ENCODE peak calls at places on chromosomes 7 and 10, in nine cellular contexts. G, U, W, T, I, A, H, B and M are unnamed samples.

GRCh38 chr7:137590686-137591255 is 247.2 kb upstream of the PTN start:
- DNase-seq in G (no peak), U (no peak), W (no peak), T (no peak), I (no peak), A (peak), H (no peak), B (no peak), M (no peak)

GRCh38 chr7:55130554-55131198 is 111.9 kb downstream of the EGFR start:
- DNase-seq in G (peak), U (no peak), W (no peak), T (peak), I (no peak), A (no peak), H (no peak), B (no peak), M (no peak)

GRCh38 chr7:163971-164881 is 28.1 kb upstream of the FAM20C start:
- DNase-seq in G (no peak), U (no peak), W (no peak), T (no peak), I (no peak), A (no peak), H (no peak), B (no peak), M (no peak)

GRCh38 chr10:58010076-58010475 is 257.6 kb downstream of the IPMK start:
- DNase-seq in G (no peak), U (no peak), W (no peak), T (no peak), I (no peak), A (no peak), H (peak), B (peak), M (no peak)

GRCh38 chr7:140176271-140176701 is 497 bp downstream of the KDM7A start:
- DNase-seq in G (no peak), U (no peak), W (no peak), T (no peak), I (no peak), A (no peak), H (no peak), B (no peak), M (no peak)

GRCh38 chr10:110045772-110046171 is 38.0 kb downstream of the ADD3 start:
- DNase-seq in G (no peak), U (no peak), W (no peak), T (no peak), I (no peak), A (no peak), H (no peak), B (no peak), M (no peak)

GRCh38 chr7:121960678-121961461 is 87.9 kb downstream of the PTPRZ1 start:
- DNase-seq in G (peak), U (no peak), W (no peak), T (no peak), I (peak), A (peak), H (no peak), B (peak), M (no peak)

GRCh38 chr10:30059209-30060107 is at the start of gene JCAD:
- DNase-seq in G (no peak), U (peak), W (peak), T (peak), I (peak), A (peak), H (no peak), B (peak), M (peak)

GRCh38 chr10:178208-178607 is 43.0 kb downstream of the ZMYND11 start:
- DNase-seq in G (no peak), U (no peak), W (no peak), T (no peak), I (peak), A (no peak), H (peak), B (no peak), M (no peak)

GRCh38 chr10:87635498-87636312 is 24.0 kb upstream of the PAPSS2 start:
- DNase-seq in G (peak), U (no peak), W (no peak), T (no peak), I (peak), A (no peak), H (peak), B (no peak), M (no peak)

GRCh38 chr10:44383749-44384600 is 922 bp downstream of the CXCL12 start:
- DNase-seq in G (no peak), U (no peak), W (no peak), T (no peak), I (no peak), A (peak), H (peak), B (no peak), M (no peak)

GRCh38 chr7:2180081-2180480 is 52.7 kb downstream of the MAD1L1 start:
- DNase-seq in G (no peak), U (no peak), W (no peak), T (no peak), I (no peak), A (peak), H (no peak), B (no peak), M (no peak)

GRCh38 chr10:59382831-59383295 is 20.5 kb upstream of the FAM13C start:
- DNase-seq in G (peak), U (no peak), W (no peak), T (no peak), I (no peak), A (no peak), H (no peak), B (no peak), M (no peak)

GRCh38 chr7:102425639-102426267 is 7.6 kb upstream of the ORAI2 start:
- DNase-seq in G (no peak), U (peak), W (peak), T (peak), I (no peak), A (peak), H (peak), B (peak), M (peak)

GRCh38 chr10:59176241-59177030 is at the start of gene PHYHIPL:
- DNase-seq in G (no peak), U (peak), W (peak), T (no peak), I (no peak), A (peak), H (peak), B (peak), M (no peak)

GRCh38 chr7:128879939-128880746 is 17.5 kb downstream of the ATP6V1F start:
- DNase-seq in G (no peak), U (peak), W (peak), T (peak), I (peak), A (peak), H (no peak), B (peak), M (no peak)

GRCh38 chr7:121330053-121330833 is 1.4 kb downstream of the WNT16 start:
- DNase-seq in G (no peak), U (peak), W (no peak), T (no peak), I (no peak), A (peak), H (no peak), B (peak), M (peak)

GRCh38 chr7:28793383-28793782 is 164.7 kb downstream of the TRIL start:
- DNase-seq in G (no peak), U (no peak), W (no peak), T (no peak), I (no peak), A (no peak), H (no peak), B (no peak), M (no peak)

GRCh38 chr10:110163192-110163773 is 44.1 kb upstream of the MXI1 start:
- DNase-seq in G (no peak), U (no peak), W (no peak), T (no peak), I (no peak), A (peak), H (no peak), B (no peak), M (no peak)

GRCh38 chr10:17984563-17984962 is 32.8 kb downstream of the SLC39A12 start:
- DNase-seq in G (no peak), U (no peak), W (no peak), T (no peak), I (no peak), A (no peak), H (no peak), B (no peak), M (no peak)

DNA sequence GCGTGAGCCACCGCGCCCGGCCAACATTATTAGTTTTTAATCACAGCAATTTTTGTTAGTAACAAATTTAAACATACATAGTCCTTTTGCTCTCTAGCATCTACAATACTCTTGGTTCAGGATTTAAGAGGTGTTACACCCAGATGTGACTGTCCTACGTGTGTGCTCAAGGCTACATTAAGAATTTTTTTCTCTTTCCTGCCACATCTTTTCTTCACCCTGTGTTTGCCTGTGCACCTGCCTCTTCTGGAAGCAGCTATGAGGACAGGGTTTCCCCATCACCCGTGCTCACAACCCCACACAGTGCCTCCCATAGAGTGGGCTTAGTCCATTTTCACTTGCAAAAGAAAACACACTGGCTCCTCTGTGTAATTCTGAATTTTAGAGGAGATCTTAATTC is 186.7 kb upstream of the KLF6 start:
- DNase-seq in G (no peak), U (no peak), W (no peak), T (no peak), I (no peak), A (no peak), H (no peak), B (no peak), M (no peak)
- TF ChIP-seq CTCF in G (no peak), U (no peak), W (no peak), T (no peak), I (no peak), A (no peak), H (no peak), B (no peak), M (no peak)

DNA sequence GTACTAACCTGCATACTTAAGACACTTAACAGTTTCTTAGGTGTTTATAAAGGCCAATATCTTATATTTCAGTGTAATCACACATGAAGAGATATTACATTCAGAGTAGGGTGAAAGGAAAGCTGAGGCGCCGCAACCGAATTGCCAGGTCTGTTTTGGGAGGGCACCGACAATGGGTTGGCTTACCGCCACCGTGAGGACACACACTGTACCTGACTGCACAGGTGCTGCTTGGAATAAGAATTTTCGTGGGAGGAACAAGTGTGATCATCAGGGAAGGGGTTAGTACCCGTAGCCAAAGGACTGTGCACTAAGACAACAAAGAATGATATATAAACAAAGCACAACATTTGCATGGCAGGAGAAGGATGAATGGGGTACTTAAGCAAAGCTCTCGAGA is 591.8 kb downstream of the SUGCT start:
- DNase-seq in G (no peak), U (peak), W (no peak), T (no peak), I (no peak), A (no peak), H (no peak), B (no peak), M (no peak)
- TF ChIP-seq CTCF in G (no peak), U (no peak), W (no peak), T (no peak), I (no peak), A (peak), H (no peak), B (no peak), M (no peak)

GRCh38 chr10:79487296-79488194 is 24.8 kb upstream of the EIF5AL1 start:
- DNase-seq in G (no peak), U (peak), W (peak), T (peak), I (peak), A (peak), H (peak), B (peak), M (no peak)
- TF ChIP-seq CTCF in G (peak), U (peak), W (peak), T (peak), I (peak), A (peak), H (peak), B (peak), M (no peak)

DNA sequence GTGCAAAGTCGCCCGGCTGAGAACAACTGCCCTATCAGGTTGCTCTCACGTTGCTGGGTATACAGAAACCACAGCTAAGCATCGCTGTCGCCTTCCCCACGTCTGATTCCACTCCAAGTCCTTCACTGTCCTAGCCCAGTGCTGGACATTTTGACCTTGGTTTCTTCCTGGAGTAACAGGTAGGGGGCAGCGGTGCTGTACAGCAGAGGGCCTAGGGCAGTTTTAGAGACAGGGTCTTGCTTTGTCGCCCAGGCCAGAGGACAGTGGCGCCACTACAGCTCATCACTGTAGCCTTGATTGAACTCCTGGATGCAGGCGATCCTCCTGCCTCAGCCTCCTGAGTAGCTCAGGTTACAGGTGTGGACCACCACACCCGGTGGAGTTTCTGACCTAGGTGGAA is 2.6 kb downstream of the CLDN15 start:
- DNase-seq in G (no peak), U (peak), W (no peak), T (no peak), I (peak), A (peak), H (no peak), B (peak), M (no peak)
- TF ChIP-seq CTCF in G (peak), U (no peak), W (peak), T (no peak), I (peak), A (peak), H (peak), B (peak), M (no peak)

GRCh38 chr7:105133986-105134655 is 120.1 kb downstream of the KMT2E start:
- DNase-seq in G (no peak), U (no peak), W (no peak), T (no peak), I (peak), A (no peak), H (no peak), B (no peak), M (no peak)

GRCh38 chr7:105133358-105133757 is 119.4 kb downstream of the KMT2E start:
- DNase-seq in G (no peak), U (no peak), W (peak), T (no peak), I (no peak), A (no peak), H (no peak), B (no peak), M (no peak)

GRCh38 chr7:105137898-105138297 is 123.9 kb downstream of the KMT2E start:
- DNase-seq in G (no peak), U (no peak), W (no peak), T (no peak), I (no peak), A (no peak), H (no peak), B (no peak), M (no peak)

GRCh38 chr7:105139381-105139780 is 125.4 kb downstream of the KMT2E start:
- DNase-seq in G (no peak), U (no peak), W (no peak), T (no peak), I (no peak), A (no peak), H (no peak), B (no peak), M (no peak)

GRCh38 chr7:105136221-105136620 is 122.2 kb downstream of the KMT2E start:
- DNase-seq in G (no peak), U (no peak), W (no peak), T (no peak), I (no peak), A (no peak), H (no peak), B (no peak), M (no peak)
- TF ChIP-seq CTCF in G (peak), U (no peak), W (peak), T (no peak), I (no peak), A (peak), H (no peak), B (no peak), M (no peak)

GRCh38 chr7:22726849-22727792 is at the start of gene IL6:
- DNase-seq in G (peak), U (peak), W (peak), T (peak), I (peak), A (peak), H (no peak), B (no peak), M (peak)

GRCh38 chr7:22728416-22729029 is 1.5 kb downstream of the IL6 start:
- DNase-seq in G (no peak), U (no peak), W (no peak), T (no peak), I (peak), A (no peak), H (peak), B (no peak), M (no peak)

GRCh38 chr7:22724861-22725260 is 2.1 kb upstream of the IL6 start:
- DNase-seq in G (no peak), U (no peak), W (no peak), T (no peak), I (no peak), A (no peak), H (no peak), B (no peak), M (no peak)

GRCh38 chr7:22725585-22725984 is 1.4 kb upstream of the IL6 start:
- DNase-seq in G (no peak), U (no peak), W (no peak), T (no peak), I (no peak), A (no peak), H (peak), B (no peak), M (no peak)

DNA sequence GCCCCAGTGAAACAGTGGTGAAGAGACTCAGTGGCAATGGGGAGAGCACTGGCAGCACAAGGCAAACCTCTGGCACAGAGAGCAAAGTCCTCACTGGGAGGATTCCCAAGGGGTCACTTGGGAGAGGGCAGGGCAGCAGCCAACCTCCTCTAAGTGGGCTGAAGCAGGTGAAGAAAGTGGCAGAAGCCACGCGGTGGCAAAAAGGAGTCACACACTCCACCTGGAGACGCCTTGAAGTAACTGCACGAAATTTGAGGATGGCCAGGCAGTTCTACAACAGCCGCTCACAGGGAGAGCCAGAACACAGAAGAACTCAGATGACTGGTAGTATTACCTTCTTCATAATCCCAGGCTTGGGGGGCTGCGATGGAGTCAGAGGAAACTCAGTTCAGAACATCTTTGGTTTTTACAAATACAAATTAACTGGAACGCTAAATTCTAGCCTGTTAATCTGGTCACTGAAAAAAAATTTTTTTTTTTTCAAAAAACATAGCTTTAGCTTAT is 603 bp upstream of the IL6 start:
- DNase-seq in G (peak), U (peak), W (no peak), T (peak), I (peak), A (peak), H (peak), B (peak), M (peak)
- TF ChIP-seq CTCF in G (peak), U (peak), W (peak), T (peak), I (peak), A (peak), H (peak), B (peak), M (no peak)

DNA sequence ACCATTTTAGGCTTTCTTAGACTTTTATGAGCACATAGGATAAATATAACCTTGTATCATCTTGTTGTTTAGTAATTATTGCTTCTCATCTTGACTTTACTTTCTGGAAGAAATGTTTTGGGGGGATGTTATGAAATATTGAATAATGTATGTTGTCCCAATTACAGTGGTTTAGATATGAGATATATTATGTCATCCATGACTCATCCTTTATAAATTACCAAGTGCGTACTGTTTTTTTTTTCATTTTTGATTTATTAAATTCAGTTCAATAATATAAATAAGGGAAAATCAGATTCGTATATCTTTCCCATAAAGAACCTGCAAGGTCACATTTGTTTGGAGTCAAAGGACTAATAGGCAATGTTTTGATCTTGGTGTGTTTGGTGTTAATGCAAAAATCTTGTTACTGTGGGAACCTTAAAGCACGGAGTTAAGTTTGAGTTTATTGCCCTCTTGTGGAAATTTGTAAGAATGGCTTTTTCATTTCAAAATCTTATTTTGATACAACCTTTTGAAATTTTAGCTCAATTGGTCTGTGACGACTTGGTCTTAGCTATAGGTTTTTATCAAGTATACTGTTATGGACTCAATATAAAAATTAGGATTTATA is 108.6 kb downstream of the SRI start:
- DNase-seq in G (no peak), U (no peak), W (no peak), T (no peak), I (peak), A (no peak), H (peak), B (no peak), M (no peak)
- TF ChIP-seq CTCF in G (peak), U (no peak), W (peak), T (peak), I (peak), A (peak), H (peak), B (peak), M (no peak)